ENCODE peak calls at places on chromosomes 13 and 19, in four cellular contexts. One of them, this sample, is unnamed.
A peak's percentile ranks its signal among the peaks of the same experiment; 100 is the strongest.

GRCh38 chr19:676343-677105 is at the start of gene FSTL3:
- DNase-seq in OCI-LY7: no peak
- DNase-seq in stomach: no peak
- DNase-seq in cardiac muscle cell: peak; percentile 33
- DNase-seq in this sample: peak; percentile 28

GRCh38 chr13:52845334-52845761 is 3.1 kb downstream of the PCDH8 start:
- DNase-seq in OCI-LY7: no peak
- DNase-seq in stomach: no peak
- DNase-seq in cardiac muscle cell: peak; percentile 47
- DNase-seq in this sample: no peak

GRCh38 chr13:36344886-36345437 is 1.2 kb downstream of the SPART start:
- DNase-seq in OCI-LY7: no peak
- DNase-seq in stomach: no peak
- DNase-seq in cardiac muscle cell: peak; percentile 3
- DNase-seq in this sample: peak; percentile 41

GRCh38 chr19:45774765-45775164 is 5.7 kb upstream of the SIX5 start:
- DNase-seq in OCI-LY7: no peak
- DNase-seq in stomach: no peak
- DNase-seq in cardiac muscle cell: no peak
- DNase-seq in this sample: no peak

GRCh38 chr19:56765107-56765506 is 75.4 kb downstream of the PEG3 start:
- DNase-seq in OCI-LY7: no peak
- DNase-seq in stomach: peak; percentile 30
- DNase-seq in cardiac muscle cell: no peak
- DNase-seq in this sample: no peak

GRCh38 chr13:98466634-98467236 is 110.2 kb downstream of the STK24 start:
- DNase-seq in OCI-LY7: no peak
- DNase-seq in stomach: no peak
- DNase-seq in cardiac muscle cell: peak; percentile 52
- DNase-seq in this sample: peak; percentile 45

GRCh38 chr19:48123907-48124675 is 13.5 kb upstream of the PLA2G4C start:
- DNase-seq in OCI-LY7: no peak
- DNase-seq in stomach: no peak
- DNase-seq in cardiac muscle cell: no peak
- DNase-seq in this sample: peak; percentile 90

GRCh38 chr19:17325881-17326594 is 8.6 kb downstream of the ANO8 start:
- DNase-seq in OCI-LY7: no peak
- DNase-seq in stomach: peak; percentile 40
- DNase-seq in cardiac muscle cell: no peak
- DNase-seq in this sample: peak; percentile 75

GRCh38 chr19:39828634-39829032 is 5.3 kb downstream of the DYRK1B start:
- DNase-seq in OCI-LY7: no peak
- DNase-seq in stomach: no peak
- DNase-seq in cardiac muscle cell: no peak
- DNase-seq in this sample: no peak

GRCh38 chr13:80157261-80157942 is 183.5 kb downstream of the SPRY2 start:
- DNase-seq in OCI-LY7: no peak
- DNase-seq in stomach: no peak
- DNase-seq in cardiac muscle cell: peak; percentile 25
- DNase-seq in this sample: peak; percentile 80

GRCh38 chr19:7832009-7832408 is 2.0 kb downstream of the EVI5L start:
- DNase-seq in OCI-LY7: no peak
- DNase-seq in stomach: no peak
- DNase-seq in cardiac muscle cell: no peak
- DNase-seq in this sample: no peak

GRCh38 chr19:6723108-6723618 is 2.7 kb upstream of the C3 start:
- DNase-seq in OCI-LY7: no peak
- DNase-seq in stomach: no peak
- DNase-seq in cardiac muscle cell: no peak
- DNase-seq in this sample: peak; percentile 76

GRCh38 chr19:54325194-54325621 is 12.2 kb upstream of the LILRA5 start:
- DNase-seq in OCI-LY7: peak; percentile 69
- DNase-seq in stomach: no peak
- DNase-seq in cardiac muscle cell: peak; percentile 50
- DNase-seq in this sample: peak; percentile 30

GRCh38 chr13:80131204-80131603 is 209.7 kb downstream of the SPRY2 start:
- DNase-seq in OCI-LY7: no peak
- DNase-seq in stomach: peak; percentile 73
- DNase-seq in cardiac muscle cell: peak; percentile 86
- DNase-seq in this sample: peak; percentile 70

GRCh38 chr19:2478756-2479555 is 3.0 kb downstream of the GADD45B start:
- DNase-seq in OCI-LY7: peak; percentile 71
- DNase-seq in stomach: peak; percentile 88
- DNase-seq in cardiac muscle cell: no peak
- DNase-seq in this sample: peak; percentile 82

GRCh38 chr13:87820221-87820620 is 149.1 kb downstream of the SLITRK5 start:
- DNase-seq in OCI-LY7: no peak
- DNase-seq in stomach: no peak
- DNase-seq in cardiac muscle cell: no peak
- DNase-seq in this sample: no peak

GRCh38 chr19:7850429-7850819 is 20.4 kb downstream of the EVI5L start:
- DNase-seq in OCI-LY7: no peak
- DNase-seq in stomach: no peak
- DNase-seq in cardiac muscle cell: peak; percentile 82
- DNase-seq in this sample: no peak

GRCh38 chr13:32984857-32985626 is 31.2 kb upstream of the KL start:
- DNase-seq in OCI-LY7: no peak
- DNase-seq in stomach: peak; percentile 39
- DNase-seq in cardiac muscle cell: no peak
- DNase-seq in this sample: no peak

GRCh38 chr13:74306496-74306895 is 172.3 kb upstream of the KLF12 start:
- DNase-seq in OCI-LY7: no peak
- DNase-seq in stomach: no peak
- DNase-seq in cardiac muscle cell: no peak
- DNase-seq in this sample: peak; percentile 37
- TF ChIP-seq CTCF in OCI-LY7: no peak
- TF ChIP-seq CTCF in stomach: no peak
- TF ChIP-seq CTCF in cardiac muscle cell: no peak
- TF ChIP-seq CTCF in this sample: peak; percentile 26

GRCh38 chr13:30222253-30222652 is 85.1 kb downstream of the KATNAL1 start:
- DNase-seq in OCI-LY7: peak; percentile 5
- DNase-seq in stomach: no peak
- DNase-seq in cardiac muscle cell: no peak
- DNase-seq in this sample: no peak
- H3K4me3 ChIP-seq in OCI-LY7: no peak overlapping the region
- H3K4me3 ChIP-seq in stomach: no peak overlapping the region
- H3K4me3 ChIP-seq in cardiac muscle cell: no peak overlapping the region
- H3K4me3 ChIP-seq in this sample: no peak overlapping the region

DNA sequence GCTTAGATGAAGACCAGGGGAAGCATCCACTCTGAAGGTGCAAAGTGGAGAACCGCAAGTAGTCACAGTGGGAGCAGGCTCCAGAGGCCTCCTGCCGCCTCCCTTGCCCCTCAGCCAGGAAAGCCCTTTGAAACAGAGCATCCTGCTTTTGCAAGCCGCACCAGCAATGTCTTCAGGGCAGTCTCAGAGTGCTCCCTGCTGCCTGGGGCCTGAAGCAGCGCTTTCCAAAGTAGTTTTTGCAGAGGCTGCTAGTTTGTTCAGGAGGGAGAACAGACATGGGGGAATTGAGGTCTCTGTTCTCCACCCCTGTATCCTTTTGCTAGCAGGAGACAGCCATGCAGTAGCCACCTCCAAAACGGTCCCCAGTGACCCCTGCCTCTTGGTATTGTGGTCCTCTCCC is 15.8 kb upstream of the POP4 start:
- DNase-seq in OCI-LY7: no peak
- DNase-seq in stomach: no peak
- DNase-seq in cardiac muscle cell: no peak
- DNase-seq in this sample: no peak
- TF ChIP-seq CTCF in OCI-LY7: no peak
- TF ChIP-seq CTCF in stomach: no peak
- TF ChIP-seq CTCF in cardiac muscle cell: no peak
- TF ChIP-seq CTCF in this sample: no peak

GRCh38 chr13:34035676-34036325 is 217.9 kb downstream of the RFC3 start:
- DNase-seq in OCI-LY7: no peak
- DNase-seq in stomach: no peak
- DNase-seq in cardiac muscle cell: no peak
- DNase-seq in this sample: no peak
- H3K4me3 ChIP-seq in OCI-LY7: no peak overlapping the region
- H3K4me3 ChIP-seq in stomach: no peak overlapping the region
- H3K4me3 ChIP-seq in cardiac muscle cell: no peak overlapping the region
- H3K4me3 ChIP-seq in this sample: no peak overlapping the region

DNA sequence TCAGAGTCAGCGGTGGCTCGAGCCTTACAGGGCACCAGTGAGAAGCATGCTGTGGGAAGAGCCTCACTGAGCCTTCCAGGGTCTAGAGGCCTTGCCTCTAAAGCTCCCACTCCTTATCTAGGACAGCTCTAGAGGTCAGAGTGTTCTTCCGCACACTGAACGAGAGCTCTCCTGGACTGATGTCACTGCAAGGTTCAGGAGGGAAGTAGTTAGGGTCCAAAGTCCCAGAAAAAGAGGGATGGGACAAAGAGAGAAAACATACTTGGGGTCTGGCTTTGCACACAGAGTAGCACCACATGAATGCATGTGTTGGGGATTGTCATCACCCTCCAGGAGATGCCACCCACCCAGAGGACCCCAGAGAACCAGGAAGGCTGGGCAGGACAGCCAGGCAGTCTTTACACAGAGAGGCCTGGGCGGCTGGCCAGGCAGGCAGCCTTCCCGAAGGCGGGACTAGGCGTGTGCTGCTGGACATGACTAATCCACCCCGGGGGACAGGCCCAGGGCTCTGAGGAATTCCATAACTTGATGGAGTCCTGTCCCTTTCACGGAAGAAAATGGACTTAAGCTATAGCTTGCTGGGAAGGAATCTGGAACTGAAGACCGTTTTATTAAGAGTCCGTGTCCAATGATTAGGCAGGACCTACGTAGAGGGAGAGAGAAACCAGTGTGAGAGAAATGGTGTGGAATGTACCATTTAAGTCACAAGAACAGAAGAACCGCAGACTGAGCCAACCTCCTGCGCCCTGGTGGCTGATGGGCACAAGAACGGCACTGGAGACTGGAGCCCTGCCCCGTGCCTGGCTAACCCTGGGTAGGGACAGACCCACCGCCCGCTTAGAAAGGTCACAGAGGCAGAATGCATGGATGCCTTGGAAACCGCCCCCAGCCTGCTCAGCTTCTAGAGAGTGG is 16.7 kb upstream of the EPHX3 start:
- DNase-seq in OCI-LY7: no peak
- DNase-seq in stomach: peak; percentile 76
- DNase-seq in cardiac muscle cell: no peak
- DNase-seq in this sample: peak; percentile 91
- TF ChIP-seq CTCF in OCI-LY7: no peak
- TF ChIP-seq CTCF in stomach: no peak
- TF ChIP-seq CTCF in cardiac muscle cell: no peak
- TF ChIP-seq CTCF in this sample: no peak

GRCh38 chr19:29775575-29775900 is 36.3 kb upstream of the CCNE1 start:
- DNase-seq in OCI-LY7: no peak
- DNase-seq in stomach: no peak
- DNase-seq in cardiac muscle cell: no peak
- DNase-seq in this sample: no peak

GRCh38 chr19:29779921-29780320 is 31.9 kb upstream of the CCNE1 start:
- DNase-seq in OCI-LY7: peak; percentile 26
- DNase-seq in stomach: no peak
- DNase-seq in cardiac muscle cell: peak; percentile 7
- DNase-seq in this sample: no peak

GRCh38 chr19:29781582-29782580 is 29.9 kb upstream of the CCNE1 start:
- DNase-seq in OCI-LY7: no peak
- DNase-seq in stomach: no peak
- DNase-seq in cardiac muscle cell: no peak
- DNase-seq in this sample: no peak

GRCh38 chr19:29774126-29774525 is 37.7 kb upstream of the CCNE1 start:
- DNase-seq in OCI-LY7: no peak
- DNase-seq in stomach: no peak
- DNase-seq in cardiac muscle cell: no peak
- DNase-seq in this sample: no peak

GRCh38 chr19:29777916-29778315 is 33.9 kb upstream of the CCNE1 start:
- DNase-seq in OCI-LY7: no peak
- DNase-seq in stomach: no peak
- DNase-seq in cardiac muscle cell: no peak
- DNase-seq in this sample: no peak
- H3K4me3 ChIP-seq in OCI-LY7: no peak overlapping the region
- H3K4me3 ChIP-seq in stomach: no peak overlapping the region
- H3K4me3 ChIP-seq in cardiac muscle cell: no peak overlapping the region
- H3K4me3 ChIP-seq in this sample: no peak overlapping the region

DNA sequence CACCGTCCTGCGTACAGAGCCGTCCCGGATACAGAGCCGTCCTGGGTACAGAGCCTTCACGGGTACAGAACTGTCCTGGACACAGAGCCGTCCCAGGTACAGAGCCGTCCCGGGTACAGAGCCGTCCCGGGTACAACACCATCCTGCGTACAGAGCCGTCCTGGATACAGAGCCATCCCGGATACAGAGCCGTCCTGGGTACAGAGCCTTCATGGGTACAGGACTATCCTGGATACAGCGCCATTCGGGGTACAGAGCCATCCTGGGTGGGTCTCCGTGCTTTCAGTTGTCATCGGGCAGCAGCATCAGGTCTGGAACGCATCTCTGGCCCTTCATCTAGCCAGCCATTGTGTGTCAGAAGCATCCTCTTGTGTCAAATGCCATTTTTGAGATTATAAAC is 222.3 kb upstream of the SOX1 start:
- DNase-seq in OCI-LY7: no peak
- DNase-seq in stomach: no peak
- DNase-seq in cardiac muscle cell: no peak
- DNase-seq in this sample: no peak
- TF ChIP-seq CTCF in OCI-LY7: no peak
- TF ChIP-seq CTCF in stomach: no peak
- TF ChIP-seq CTCF in cardiac muscle cell: no peak
- TF ChIP-seq CTCF in this sample: no peak

GRCh38 chr13:74246398-74246975 is 112.3 kb upstream of the KLF12 start:
- DNase-seq in OCI-LY7: no peak
- DNase-seq in stomach: no peak
- DNase-seq in cardiac muscle cell: no peak
- DNase-seq in this sample: peak; percentile 64
- H3K4me3 ChIP-seq in OCI-LY7: no peak overlapping the region
- H3K4me3 ChIP-seq in stomach: no peak overlapping the region
- H3K4me3 ChIP-seq in cardiac muscle cell: no peak overlapping the region
- H3K4me3 ChIP-seq in this sample: no peak overlapping the region

This sample was measured in fibroblast of the aortic adventitia.